ENCODE peak calls at places on chromosomes 7 and 10, in seven cellular contexts. O, A, K, S, E, C and R are unnamed samples.
A peak's percentile ranks its signal among the peaks of the same experiment; 100 is the strongest.

GRCh38 chr10:23070819-23071218 is 24.6 kb upstream of the MSRB2 start:
- DNase-seq in S (peak; percentile 41), A (no peak), O (no peak), E (no peak), C (no peak), K (no peak), R (no peak)

GRCh38 chr7:101916876-101917275 is 99.5 kb downstream of the CUX1 start:
- DNase-seq in S (no peak), O (no peak), A (peak; percentile 48), C (no peak), E (no peak), K (no peak), R (no peak)

GRCh38 chr7:66277492-66277891 is 72.4 kb downstream of the TPST1 start:
- DNase-seq in S (no peak), O (no peak), K (no peak), E (no peak), C (no peak), A (no peak), R (no peak)

GRCh38 chr7:111324228-111324627 is 233.3 kb downstream of the LRRN3 start:
- DNase-seq in C (no peak), E (no peak), A (no peak), S (peak; percentile 9), K (no peak), O (no peak), R (no peak)

GRCh38 chr7:7742223-7742622 is 23.8 kb upstream of the RPA3 start:
- DNase-seq in K (no peak), S (no peak), C (no peak), O (no peak), E (no peak), A (no peak), R (no peak)

GRCh38 chr7:126699707-126700106 is 553.0 kb downstream of the GRM8 start:
- DNase-seq in A (no peak), E (no peak), K (no peak), C (no peak), O (no peak), S (no peak), R (no peak)

GRCh38 chr7:240887-241421 is 48.6 kb downstream of the FAM20C start:
- DNase-seq in K (no peak), O (no peak), E (no peak), C (no peak), A (no peak), S (no peak), R (no peak)

GRCh38 chr7:149422914-149423285 is 38.0 kb downstream of the ZNF777 start:
- DNase-seq in S (no peak), K (peak; percentile 37), A (peak; percentile 92), E (no peak), C (no peak), O (no peak), R (no peak)

GRCh38 chr7:127532151-127532550 is 53.2 kb downstream of the GCC1 start:
- DNase-seq in S (no peak), C (no peak), E (no peak), A (no peak), O (no peak), K (no peak), R (peak; percentile 80)

GRCh38 chr10:29344073-29344820 is 55.4 kb downstream of the LYZL1 start:
- DNase-seq in A (no peak), C (no peak), S (no peak), K (no peak), O (no peak), E (no peak), R (no peak)

GRCh38 chr10:31025142-31025541 is 6.5 kb downstream of the ZNF438 start:
- DNase-seq in S (no peak), E (no peak), A (no peak), C (no peak), O (no peak), K (no peak), R (no peak)

GRCh38 chr7:69232445-69233376 is 365.6 kb upstream of the AUTS2 start:
- DNase-seq in E (no peak), K (no peak), O (no peak), S (no peak), A (no peak), C (no peak), R (no peak)

GRCh38 chr10:1048349-1048731 is 579 bp downstream of the IDI1 start:
- DNase-seq in K (peak; percentile 60), E (no peak), A (peak; percentile 92), C (no peak), O (no peak), S (no peak), R (no peak)

GRCh38 chr7:3510101-3511020 is 209.3 kb downstream of the SDK1 start:
- DNase-seq in C (no peak), S (no peak), E (no peak), A (no peak), O (no peak), K (no peak), R (no peak)

GRCh38 chr7:101370836-101371235 is 8.2 kb downstream of the COL26A1 start:
- DNase-seq in C (no peak), O (no peak), K (no peak), S (no peak), A (no peak), E (peak; percentile 74), R (no peak)

GRCh38 chr10:63887600-63888396 is 366.6 kb downstream of the REEP3 start:
- DNase-seq in O (no peak), C (no peak), K (no peak), A (no peak), E (no peak), S (no peak), R (no peak)

GRCh38 chr10:88243847-88244730 is 339.0 kb downstream of the RNLS start:
- DNase-seq in A (peak; percentile 70), E (no peak), C (no peak), O (no peak), K (peak; percentile 66), S (no peak), R (no peak)

GRCh38 chr7:14048889-14049288 is 59.4 kb upstream of the ETV1 start:
- DNase-seq in K (no peak), E (no peak), O (no peak), A (no peak), S (no peak), C (no peak), R (no peak)

GRCh38 chr7:33904680-33905388 is 505 bp upstream of the BMPER start:
- DNase-seq in K (peak; percentile 8), C (no peak), A (peak; percentile 79), E (no peak), S (no peak), O (no peak), R (no peak)

GRCh38 chr10:78931333-78932083 is 137.3 kb upstream of the ZMIZ1 start:
- DNase-seq in O (peak; percentile 48), A (peak; percentile 77), E (no peak), K (peak; percentile 41), S (no peak), C (no peak), R (no peak)

GRCh38 chr10:71835671-71836593 is 15.1 kb downstream of the PSAP start:
- DNase-seq in O (peak; percentile 61), C (no peak), S (peak; percentile 97), K (peak; percentile 65), A (peak; percentile 90), E (no peak), R (no peak)

GRCh38 chr10:126063353-126063791 is 167.0 kb downstream of the FANK1 start:
- DNase-seq in K (no peak), A (no peak), S (no peak), O (no peak), C (peak; percentile 19), E (no peak), R (no peak)

GRCh38 chr10:112304460-112304859 is 21.3 kb downstream of the TECTB start:
- DNase-seq in K (no peak), S (no peak), E (no peak), O (no peak), C (no peak), A (no peak), R (no peak)

GRCh38 chr7:132819648-132820047 is 243.4 kb upstream of the PLXNA4 start:
- DNase-seq in K (no peak), A (no peak), S (no peak), E (no peak), C (no peak), O (no peak), R (no peak)

GRCh38 chr10:44581996-44582395 is 197.1 kb upstream of the CXCL12 start:
- DNase-seq in S (no peak), K (no peak), E (no peak), C (no peak), O (no peak), A (no peak), R (no peak)

GRCh38 chr7:30625283-30625682 is 30.6 kb downstream of the GARS1 start:
- DNase-seq in S (no peak), C (no peak), A (no peak), O (no peak), E (no peak), K (no peak), R (no peak)

GRCh38 chr7:155141562-155141961 is 71.4 kb downstream of the HTR5A start:
- DNase-seq in K (no peak), C (no peak), O (no peak), S (no peak), A (no peak), E (no peak), R (no peak)

GRCh38 chr10:14606633-14607032 is 168.1 kb downstream of the FAM107B start:
- DNase-seq in S (no peak), C (no peak), E (no peak), K (no peak), A (no peak), O (no peak), R (no peak)

GRCh38 chr7:103797647-103798307 is 191.7 kb downstream of the RELN start:
- DNase-seq in E (no peak), O (no peak), S (no peak), C (no peak), A (no peak), K (no peak), R (no peak)

GRCh38 chr10:75622503-75622902 is 191.1 kb downstream of the LRMDA start:
- DNase-seq in O (no peak), E (no peak), K (no peak), S (no peak), C (no peak), A (no peak), R (no peak)
- TF ChIP-seq POLR2AphosphoS5 in O (no peak), E (no peak), K (no peak), S (no peak), C (no peak), A (no peak), R (no peak)

GRCh38 chr7:158016171-158017087 is 571.2 kb downstream of the PTPRN2 start:
- DNase-seq in S (no peak), E (no peak), A (peak; percentile 56), O (no peak), C (no peak), K (no peak), R (no peak)
- H3K4me3 ChIP-seq in S (no peak overlapping the region), E (no peak overlapping the region), A (no peak overlapping the region), O (peak overlapping the region; percentile 41), C (no peak overlapping the region), K (no peak overlapping the region), R (no peak overlapping the region)

GRCh38 chr10:95391570-95392249 is 100.9 kb upstream of the PDLIM1 start:
- DNase-seq in S (no peak), A (no peak), K (no peak), O (no peak), E (no peak), C (no peak), R (no peak)
- TF ChIP-seq POLR2AphosphoS5 in S (no peak), A (no peak), K (peak; percentile 7), O (no peak), E (no peak), C (no peak), R (no peak)

DNA sequence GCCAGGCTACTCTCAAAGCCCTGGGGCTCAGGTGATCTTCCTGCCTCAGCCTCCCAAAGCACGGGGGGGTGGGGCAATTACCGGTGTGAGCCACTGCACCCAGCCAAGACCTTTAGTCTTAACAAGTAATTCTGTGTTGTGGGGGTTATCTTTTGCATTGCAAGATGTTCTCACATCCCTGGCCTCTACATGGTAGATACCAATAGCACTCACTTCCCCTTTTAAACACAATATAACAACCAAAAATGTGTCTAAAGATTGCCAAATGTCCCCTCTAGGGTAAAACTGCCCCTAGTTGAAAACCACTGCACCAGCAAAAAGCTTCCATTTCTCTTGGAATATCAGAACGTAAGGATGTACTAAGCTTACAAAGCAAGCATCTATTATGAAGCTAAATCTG is 225.0 kb downstream of the CTNNA3 start:
- DNase-seq in A (no peak), E (peak; percentile 7), O (no peak), C (no peak), K (no peak), S (no peak), R (no peak)
- H3K4me3 ChIP-seq in A (no peak overlapping the region), E (no peak overlapping the region), O (no peak overlapping the region), C (no peak overlapping the region), K (no peak overlapping the region), S (no peak overlapping the region), R (no peak overlapping the region)